ENCODE peak calls at places on chromosome 4, in seven cellular contexts. One of them, this sample, is unnamed.

GRCh38 chr4:165767671-165768070 is 105.4 kb upstream of the TLL1 start:
- DNase-seq in activated gamma-delta T cell treated with Interleukin-2 at 50 U/mL for 16 hours: no peak
- DNase-seq in mucosa of gallbladder: no peak
- DNase-seq in endodermal cell: no peak
- DNase-seq in Calu3: no peak
- DNase-seq in H9: no peak
- DNase-seq in iris pigment epithelial cell: no peak
- DNase-seq in this sample: no peak

GRCh38 chr4:62414563-62414962 is 1214.4 kb downstream of the ADGRL3 start:
- DNase-seq in iris pigment epithelial cell: no peak
- DNase-seq in activated gamma-delta T cell treated with Interleukin-2 at 50 U/mL for 16 hours: no peak
- DNase-seq in Calu3: no peak
- DNase-seq in mucosa of gallbladder: no peak
- DNase-seq in endodermal cell: no peak
- DNase-seq in H9: no peak
- DNase-seq in this sample: no peak

GRCh38 chr4:122041312-122041711 is 89.5 kb upstream of the TRPC3 start:
- DNase-seq in endodermal cell: no peak
- DNase-seq in H9: no peak
- DNase-seq in activated gamma-delta T cell treated with Interleukin-2 at 50 U/mL for 16 hours: no peak
- DNase-seq in mucosa of gallbladder: no peak
- DNase-seq in Calu3: no peak
- DNase-seq in iris pigment epithelial cell: no peak
- DNase-seq in this sample: no peak

GRCh38 chr4:16830081-16830480 is 68.4 kb downstream of the LDB2 start:
- DNase-seq in iris pigment epithelial cell: no peak
- DNase-seq in Calu3: no peak
- DNase-seq in activated gamma-delta T cell treated with Interleukin-2 at 50 U/mL for 16 hours: no peak
- DNase-seq in H9: no peak
- DNase-seq in mucosa of gallbladder: no peak
- DNase-seq in endodermal cell: no peak
- DNase-seq in this sample: no peak

GRCh38 chr4:75037253-75037652 is 104.3 kb downstream of the PARM1 start:
- DNase-seq in mucosa of gallbladder: no peak
- DNase-seq in activated gamma-delta T cell treated with Interleukin-2 at 50 U/mL for 16 hours: no peak
- DNase-seq in Calu3: no peak
- DNase-seq in H9: no peak
- DNase-seq in iris pigment epithelial cell: no peak
- DNase-seq in endodermal cell: no peak
- DNase-seq in this sample: no peak

GRCh38 chr4:2832981-2833670 is 10.5 kb upstream of the ADD1 start:
- DNase-seq in endodermal cell: peak; percentile 24
- DNase-seq in iris pigment epithelial cell: no peak
- DNase-seq in mucosa of gallbladder: no peak
- DNase-seq in activated gamma-delta T cell treated with Interleukin-2 at 50 U/mL for 16 hours: peak; percentile 1
- DNase-seq in Calu3: no peak
- DNase-seq in H9: no peak
- DNase-seq in this sample: peak; percentile 5

GRCh38 chr4:16090306-16090705 is 6.5 kb upstream of the PROM1 start:
- DNase-seq in endodermal cell: no peak
- DNase-seq in mucosa of gallbladder: no peak
- DNase-seq in iris pigment epithelial cell: no peak
- DNase-seq in Calu3: no peak
- DNase-seq in H9: no peak
- DNase-seq in activated gamma-delta T cell treated with Interleukin-2 at 50 U/mL for 16 hours: no peak
- DNase-seq in this sample: no peak

GRCh38 chr4:86927843-86928395 is 6.9 kb upstream of the AFF1 start:
- DNase-seq in Calu3: peak; percentile 49
- DNase-seq in activated gamma-delta T cell treated with Interleukin-2 at 50 U/mL for 16 hours: no peak
- DNase-seq in iris pigment epithelial cell: peak; percentile 100
- DNase-seq in H9: peak; percentile 3
- DNase-seq in mucosa of gallbladder: no peak
- DNase-seq in endodermal cell: no peak
- DNase-seq in this sample: peak; percentile 21

GRCh38 chr4:128660361-128660964 is 149.0 kb upstream of the JADE1 start:
- DNase-seq in iris pigment epithelial cell: peak; percentile 79
- DNase-seq in H9: no peak
- DNase-seq in Calu3: no peak
- DNase-seq in mucosa of gallbladder: peak; percentile 34
- DNase-seq in activated gamma-delta T cell treated with Interleukin-2 at 50 U/mL for 16 hours: no peak
- DNase-seq in endodermal cell: no peak
- DNase-seq in this sample: no peak

GRCh38 chr4:73762409-73762808 is 22.0 kb downstream of the CXCL8 start:
- DNase-seq in H9: no peak
- DNase-seq in activated gamma-delta T cell treated with Interleukin-2 at 50 U/mL for 16 hours: no peak
- DNase-seq in Calu3: no peak
- DNase-seq in iris pigment epithelial cell: no peak
- DNase-seq in endodermal cell: no peak
- DNase-seq in mucosa of gallbladder: no peak
- DNase-seq in this sample: no peak